ENCODE peak calls at places on chromosomes 5 and 9, in six cellular contexts. X is T-cell; W is A172; E is ACHN; I is activated CD4-positive, alpha-beta T cell treated with anti-CD3 and anti-CD28 coated beads for 36 hours; T is left ventricle myocardium inferior. N is an unnamed sample.

GRCh38 chr5:11897831-11898230 is 6.4 kb downstream of the CTNND2 start:
- DNase-seq in X (no peak), W (no peak), E (no peak), I (no peak), T (no peak), N (no peak)

GRCh38 chr9:137198051-137198747 is 2.3 kb downstream of the TPRN start:
- DNase-seq in X (no peak), W (peak; percentile 61), E (no peak), I (no peak), T (no peak), N (no peak)

GRCh38 chr5:90504743-90505142 is 24.6 kb downstream of the LYSMD3 start:
- DNase-seq in X (no peak), W (no peak), E (no peak), I (no peak), T (no peak), N (no peak)

GRCh38 chr5:124888622-124889521 is 142.4 kb upstream of the ZNF608 start:
- DNase-seq in X (no peak), W (no peak), E (no peak), I (no peak), T (no peak), N (no peak)

GRCh38 chr9:99040911-99041582 is 63.9 kb upstream of the TGFBR1 start:
- DNase-seq in X (no peak), W (peak; percentile 86), E (no peak), I (no peak), T (no peak), N (no peak)

GRCh38 chr5:107893642-107894041 is 222.9 kb upstream of the EFNA5 start:
- DNase-seq in X (no peak), W (peak; percentile 67), E (peak; percentile 14), I (no peak), T (no peak), N (no peak)

GRCh38 chr5:41842777-41843176 is 27.4 kb downstream of the OXCT1 start:
- DNase-seq in X (no peak), W (no peak), E (no peak), I (no peak), T (no peak), N (no peak)

GRCh38 chr5:181152406-181152805 is 5.0 kb downstream of the OR2V2 start:
- DNase-seq in X (no peak), W (peak; percentile 92), E (no peak), I (no peak), T (no peak), N (no peak)

GRCh38 chr5:149069711-149070110 is 6.8 kb upstream of the SH3TC2 start:
- DNase-seq in X (no peak), W (no peak), E (no peak), I (no peak), T (peak; percentile 51), N (no peak)

GRCh38 chr9:12956261-12956660 is 181.4 kb downstream of the LURAP1L start:
- DNase-seq in X (no peak), W (peak; percentile 40), E (no peak), I (no peak), T (no peak), N (no peak)

GRCh38 chr5:39138892-39139291 is 64.7 kb upstream of the RICTOR start:
- DNase-seq in X (no peak), W (peak; percentile 41), E (no peak), I (no peak), T (no peak), N (no peak)

N was measured in activated CD4-positive, alpha-beta memory T cell treated with anti-CD3 and anti-CD28 coated beads for 36 hours.